ENCODE peak calls at places on chromosomes 13 and 19, in seven cellular contexts. One of them, this sample, is unnamed.

GRCh38 chr13:22789916-22790315 is 390.9 kb upstream of the SGCG start:
- DNase-seq in prostate gland: no peak
- DNase-seq in activated T-cell treated with anti-CD3 and anti-CD28 coated beads, Interleukin-2, amount 50 U/mL, for 48 hours: no peak
- DNase-seq in kidney glomerular epithelial cell: no peak
- DNase-seq in left kidney: peak
- DNase-seq in cerebellar cortex: no peak
- DNase-seq in cortex of kidney: no peak
- DNase-seq in this sample: no peak

GRCh38 chr13:99150575-99151370 is 49.9 kb upstream of the UBAC2 start:
- DNase-seq in prostate gland: no peak
- DNase-seq in activated T-cell treated with anti-CD3 and anti-CD28 coated beads, Interleukin-2, amount 50 U/mL, for 48 hours: no peak
- DNase-seq in kidney glomerular epithelial cell: peak
- DNase-seq in left kidney: no peak
- DNase-seq in cerebellar cortex: no peak
- DNase-seq in cortex of kidney: no peak
- DNase-seq in this sample: no peak

GRCh38 chr19:43634877-43635560 is 4.6 kb downstream of the CADM4 start:
- DNase-seq in prostate gland: no peak
- DNase-seq in activated T-cell treated with anti-CD3 and anti-CD28 coated beads, Interleukin-2, amount 50 U/mL, for 48 hours: no peak
- DNase-seq in kidney glomerular epithelial cell: no peak
- DNase-seq in left kidney: peak
- DNase-seq in cerebellar cortex: peak
- DNase-seq in cortex of kidney: no peak
- DNase-seq in this sample: peak

GRCh38 chr13:98019186-98019585 is 65.7 kb downstream of the IPO5 start:
- DNase-seq in prostate gland: no peak
- DNase-seq in activated T-cell treated with anti-CD3 and anti-CD28 coated beads, Interleukin-2, amount 50 U/mL, for 48 hours: no peak
- DNase-seq in kidney glomerular epithelial cell: no peak
- DNase-seq in left kidney: no peak
- DNase-seq in cerebellar cortex: no peak
- DNase-seq in cortex of kidney: no peak
- DNase-seq in this sample: no peak

GRCh38 chr13:21060063-21060826 is 1.1 kb downstream of the LATS2 start:
- DNase-seq in prostate gland: peak
- DNase-seq in activated T-cell treated with anti-CD3 and anti-CD28 coated beads, Interleukin-2, amount 50 U/mL, for 48 hours: peak
- DNase-seq in kidney glomerular epithelial cell: peak
- DNase-seq in left kidney: peak
- DNase-seq in cerebellar cortex: peak
- DNase-seq in cortex of kidney: no peak
- DNase-seq in this sample: no peak

GRCh38 chr13:101751488-101751887 is 299.0 kb downstream of the ITGBL1 start:
- DNase-seq in prostate gland: no peak
- DNase-seq in activated T-cell treated with anti-CD3 and anti-CD28 coated beads, Interleukin-2, amount 50 U/mL, for 48 hours: no peak
- DNase-seq in kidney glomerular epithelial cell: no peak
- DNase-seq in left kidney: peak
- DNase-seq in cerebellar cortex: no peak
- DNase-seq in cortex of kidney: no peak
- DNase-seq in this sample: no peak

GRCh38 chr13:87153371-87153770 is 517.8 kb upstream of the SLITRK5 start:
- DNase-seq in prostate gland: no peak
- DNase-seq in activated T-cell treated with anti-CD3 and anti-CD28 coated beads, Interleukin-2, amount 50 U/mL, for 48 hours: no peak
- DNase-seq in kidney glomerular epithelial cell: no peak
- DNase-seq in left kidney: no peak
- DNase-seq in cerebellar cortex: no peak
- DNase-seq in cortex of kidney: no peak
- DNase-seq in this sample: no peak

GRCh38 chr19:50556236-50557008 is 11.8 kb downstream of the LRRC4B start:
- DNase-seq in prostate gland: peak
- DNase-seq in activated T-cell treated with anti-CD3 and anti-CD28 coated beads, Interleukin-2, amount 50 U/mL, for 48 hours: peak
- DNase-seq in kidney glomerular epithelial cell: peak
- DNase-seq in left kidney: peak
- DNase-seq in cerebellar cortex: peak
- DNase-seq in cortex of kidney: no peak
- DNase-seq in this sample: peak

GRCh38 chr13:87661471-87661870 is 9.7 kb upstream of the SLITRK5 start:
- DNase-seq in prostate gland: no peak
- DNase-seq in activated T-cell treated with anti-CD3 and anti-CD28 coated beads, Interleukin-2, amount 50 U/mL, for 48 hours: no peak
- DNase-seq in kidney glomerular epithelial cell: peak
- DNase-seq in left kidney: peak
- DNase-seq in cerebellar cortex: no peak
- DNase-seq in cortex of kidney: no peak
- DNase-seq in this sample: no peak

GRCh38 chr13:97600438-97601080 is 166.6 kb downstream of the RAP2A start:
- DNase-seq in prostate gland: no peak
- DNase-seq in activated T-cell treated with anti-CD3 and anti-CD28 coated beads, Interleukin-2, amount 50 U/mL, for 48 hours: no peak
- DNase-seq in kidney glomerular epithelial cell: no peak
- DNase-seq in left kidney: no peak
- DNase-seq in cerebellar cortex: no peak
- DNase-seq in cortex of kidney: no peak
- DNase-seq in this sample: no peak

GRCh38 chr19:1082165-1082927 is 12.8 kb downstream of the POLR2E start:
- DNase-seq in prostate gland: peak
- DNase-seq in activated T-cell treated with anti-CD3 and anti-CD28 coated beads, Interleukin-2, amount 50 U/mL, for 48 hours: peak
- DNase-seq in kidney glomerular epithelial cell: no peak
- DNase-seq in left kidney: peak
- DNase-seq in cerebellar cortex: peak
- DNase-seq in cortex of kidney: no peak
- DNase-seq in this sample: no peak

GRCh38 chr19:29904017-29904416 is 38.0 kb upstream of the URI1 start:
- DNase-seq in prostate gland: no peak
- DNase-seq in activated T-cell treated with anti-CD3 and anti-CD28 coated beads, Interleukin-2, amount 50 U/mL, for 48 hours: no peak
- DNase-seq in kidney glomerular epithelial cell: no peak
- DNase-seq in left kidney: no peak
- DNase-seq in cerebellar cortex: no peak
- DNase-seq in cortex of kidney: no peak
- DNase-seq in this sample: no peak

GRCh38 chr13:99976502-99977115 is 5.0 kb upstream of the ZIC2 start:
- DNase-seq in prostate gland: no peak
- DNase-seq in activated T-cell treated with anti-CD3 and anti-CD28 coated beads, Interleukin-2, amount 50 U/mL, for 48 hours: no peak
- DNase-seq in kidney glomerular epithelial cell: no peak
- DNase-seq in left kidney: peak
- DNase-seq in cerebellar cortex: no peak
- DNase-seq in cortex of kidney: no peak
- DNase-seq in this sample: no peak

GRCh38 chr13:78601124-78601885 is 2.0 kb downstream of the POU4F1 start:
- DNase-seq in prostate gland: no peak
- DNase-seq in activated T-cell treated with anti-CD3 and anti-CD28 coated beads, Interleukin-2, amount 50 U/mL, for 48 hours: peak
- DNase-seq in kidney glomerular epithelial cell: no peak
- DNase-seq in left kidney: peak
- DNase-seq in cerebellar cortex: no peak
- DNase-seq in cortex of kidney: no peak
- DNase-seq in this sample: no peak

GRCh38 chr13:26249551-26249950 is 4.4 kb upstream of the CDK8 start:
- DNase-seq in prostate gland: no peak
- DNase-seq in activated T-cell treated with anti-CD3 and anti-CD28 coated beads, Interleukin-2, amount 50 U/mL, for 48 hours: no peak
- DNase-seq in kidney glomerular epithelial cell: no peak
- DNase-seq in left kidney: no peak
- DNase-seq in cerebellar cortex: no peak
- DNase-seq in cortex of kidney: no peak
- DNase-seq in this sample: no peak

GRCh38 chr13:98521876-98522275 is 55.0 kb downstream of the STK24 start:
- DNase-seq in prostate gland: no peak
- DNase-seq in activated T-cell treated with anti-CD3 and anti-CD28 coated beads, Interleukin-2, amount 50 U/mL, for 48 hours: no peak
- DNase-seq in kidney glomerular epithelial cell: no peak
- DNase-seq in left kidney: no peak
- DNase-seq in cerebellar cortex: no peak
- DNase-seq in cortex of kidney: no peak
- DNase-seq in this sample: no peak

GRCh38 chr19:18470153-18470552 is 32.2 kb upstream of the ISYNA1 start:
- DNase-seq in prostate gland: no peak
- DNase-seq in activated T-cell treated with anti-CD3 and anti-CD28 coated beads, Interleukin-2, amount 50 U/mL, for 48 hours: peak
- DNase-seq in kidney glomerular epithelial cell: no peak
- DNase-seq in left kidney: peak
- DNase-seq in cerebellar cortex: no peak
- DNase-seq in cortex of kidney: no peak
- DNase-seq in this sample: peak

GRCh38 chr19:45350477-45351058 is 10.0 kb downstream of the KLC3 start:
- DNase-seq in prostate gland: no peak
- DNase-seq in activated T-cell treated with anti-CD3 and anti-CD28 coated beads, Interleukin-2, amount 50 U/mL, for 48 hours: no peak
- DNase-seq in kidney glomerular epithelial cell: no peak
- DNase-seq in left kidney: no peak
- DNase-seq in cerebellar cortex: no peak
- DNase-seq in cortex of kidney: no peak
- DNase-seq in this sample: no peak

GRCh38 chr19:44720945-44721344 is 22.0 kb downstream of the CEACAM16 start:
- DNase-seq in prostate gland: no peak
- DNase-seq in activated T-cell treated with anti-CD3 and anti-CD28 coated beads, Interleukin-2, amount 50 U/mL, for 48 hours: no peak
- DNase-seq in kidney glomerular epithelial cell: no peak
- DNase-seq in left kidney: no peak
- DNase-seq in cerebellar cortex: no peak
- DNase-seq in cortex of kidney: no peak
- DNase-seq in this sample: no peak

GRCh38 chr19:7926021-7926726 is at the start of gene CTXN1:
- DNase-seq in prostate gland: peak
- DNase-seq in activated T-cell treated with anti-CD3 and anti-CD28 coated beads, Interleukin-2, amount 50 U/mL, for 48 hours: peak
- DNase-seq in kidney glomerular epithelial cell: peak
- DNase-seq in left kidney: peak
- DNase-seq in cerebellar cortex: no peak
- DNase-seq in cortex of kidney: no peak
- DNase-seq in this sample: no peak

GRCh38 chr13:106532111-106532929 is 3.1 kb downstream of the EFNB2 start:
- DNase-seq in prostate gland: no peak
- DNase-seq in activated T-cell treated with anti-CD3 and anti-CD28 coated beads, Interleukin-2, amount 50 U/mL, for 48 hours: no peak
- DNase-seq in kidney glomerular epithelial cell: peak
- DNase-seq in left kidney: peak
- DNase-seq in cerebellar cortex: no peak
- DNase-seq in cortex of kidney: no peak
- DNase-seq in this sample: no peak

GRCh38 chr13:62583466-62583865 is 1167.8 kb upstream of the PCDH20 start:
- DNase-seq in prostate gland: no peak
- DNase-seq in activated T-cell treated with anti-CD3 and anti-CD28 coated beads, Interleukin-2, amount 50 U/mL, for 48 hours: no peak
- DNase-seq in kidney glomerular epithelial cell: no peak
- DNase-seq in left kidney: peak
- DNase-seq in cerebellar cortex: no peak
- DNase-seq in cortex of kidney: no peak
- DNase-seq in this sample: no peak

GRCh38 chr13:67299072-67299635 is 69.0 kb upstream of the PCDH9 start:
- DNase-seq in prostate gland: no peak
- DNase-seq in activated T-cell treated with anti-CD3 and anti-CD28 coated beads, Interleukin-2, amount 50 U/mL, for 48 hours: no peak
- DNase-seq in kidney glomerular epithelial cell: peak
- DNase-seq in left kidney: no peak
- DNase-seq in cerebellar cortex: no peak
- DNase-seq in cortex of kidney: no peak
- DNase-seq in this sample: no peak

GRCh38 chr19:45506991-45507863 is at the start of gene VASP:
- DNase-seq in prostate gland: peak
- DNase-seq in activated T-cell treated with anti-CD3 and anti-CD28 coated beads, Interleukin-2, amount 50 U/mL, for 48 hours: peak
- DNase-seq in kidney glomerular epithelial cell: peak
- DNase-seq in left kidney: peak
- DNase-seq in cerebellar cortex: peak
- DNase-seq in cortex of kidney: no peak
- DNase-seq in this sample: peak

GRCh38 chr19:8609210-8610040 is 1.1 kb downstream of the ADAMTS10 start:
- DNase-seq in prostate gland: no peak
- DNase-seq in activated T-cell treated with anti-CD3 and anti-CD28 coated beads, Interleukin-2, amount 50 U/mL, for 48 hours: peak
- DNase-seq in kidney glomerular epithelial cell: no peak
- DNase-seq in left kidney: peak
- DNase-seq in cerebellar cortex: peak
- DNase-seq in cortex of kidney: no peak
- DNase-seq in this sample: peak